ENCODE peak calls at places on chromosomes 5 and 9, in six cellular contexts. N, X, F, B, E and H are unnamed samples.

GRCh38 chr5:143696920-143697319 is 115.0 kb upstream of the HMHB1 start:
- DNase-seq in N (no peak), X (no peak), F (no peak), B (no peak), E (no peak), H (no peak)

GRCh38 chr5:170739446-170739845 is 44.1 kb upstream of the GABRP start:
- DNase-seq in N (no peak), X (no peak), F (no peak), B (no peak), E (no peak), H (no peak)

GRCh38 chr5:61625682-61626620 is 293.9 kb downstream of the ZSWIM6 start:
- DNase-seq in N (peak), X (no peak), F (no peak), B (peak), E (peak), H (peak)

GRCh38 chr9:78707481-78707977 is 410.6 kb downstream of the PSAT1 start:
- DNase-seq in N (no peak), X (peak), F (no peak), B (no peak), E (no peak), H (no peak)

GRCh38 chr9:2159521-2160417 is 144.6 kb downstream of the SMARCA2 start:
- DNase-seq in N (no peak), X (no peak), F (no peak), B (no peak), E (no peak), H (peak)

GRCh38 chr5:113520429-113520828 is 6.9 kb downstream of the YTHDC2 start:
- DNase-seq in N (no peak), X (peak), F (peak), B (no peak), E (no peak), H (no peak)

GRCh38 chr5:138274189-138274853 is at the start of gene GFRA3:
- DNase-seq in N (peak), X (no peak), F (no peak), B (no peak), E (peak), H (peak)

GRCh38 chr5:168481330-168481788 is 4.9 kb upstream of the RARS1 start:
- DNase-seq in N (no peak), X (peak), F (peak), B (no peak), E (no peak), H (peak)

GRCh38 chr5:41921874-41922273 is 3.2 kb upstream of the FBXO4 start:
- DNase-seq in N (no peak), X (no peak), F (no peak), B (no peak), E (no peak), H (no peak)

GRCh38 chr5:58451732-58452565 is 7.9 kb downstream of the PLK2 start:
- DNase-seq in N (no peak), X (no peak), F (no peak), B (no peak), E (no peak), H (no peak)

GRCh38 chr9:35172878-35173277 is 11.1 kb downstream of the UNC13B start:
- DNase-seq in N (no peak), X (no peak), F (no peak), B (no peak), E (no peak), H (no peak)

GRCh38 chr5:67427745-67428298 is 231.2 kb upstream of the CD180 start:
- DNase-seq in N (no peak), X (no peak), F (no peak), B (no peak), E (no peak), H (no peak)

GRCh38 chr5:154446183-154447073 is 631 bp downstream of the SAP30L start:
- DNase-seq in N (peak), X (no peak), F (peak), B (no peak), E (peak), H (peak)

GRCh38 chr9:109475526-109475925 is 22.6 kb downstream of the PTPN3 start:
- DNase-seq in N (no peak), X (no peak), F (peak), B (no peak), E (no peak), H (no peak)

GRCh38 chr5:136666970-136667620 is 301.8 kb upstream of the TRPC7 start:
- DNase-seq in N (no peak), X (no peak), F (no peak), B (no peak), E (no peak), H (peak)

GRCh38 chr9:108058137-108058779 is 568.7 kb upstream of the KLF4 start:
- DNase-seq in N (no peak), X (no peak), F (no peak), B (no peak), E (no peak), H (no peak)

GRCh38 chr5:103234239-103234975 is 24.2 kb upstream of the MACIR start:
- DNase-seq in N (no peak), X (no peak), F (no peak), B (no peak), E (no peak), H (no peak)

GRCh38 chr5:29972597-29972996 is 1220.9 kb upstream of the CDH6 start:
- DNase-seq in N (no peak), X (no peak), F (no peak), B (no peak), E (peak), H (no peak)

GRCh38 chr9:22203371-22204138 is 194.4 kb upstream of the CDKN2B start:
- DNase-seq in N (no peak), X (no peak), F (no peak), B (no peak), E (no peak), H (no peak)

DNA sequence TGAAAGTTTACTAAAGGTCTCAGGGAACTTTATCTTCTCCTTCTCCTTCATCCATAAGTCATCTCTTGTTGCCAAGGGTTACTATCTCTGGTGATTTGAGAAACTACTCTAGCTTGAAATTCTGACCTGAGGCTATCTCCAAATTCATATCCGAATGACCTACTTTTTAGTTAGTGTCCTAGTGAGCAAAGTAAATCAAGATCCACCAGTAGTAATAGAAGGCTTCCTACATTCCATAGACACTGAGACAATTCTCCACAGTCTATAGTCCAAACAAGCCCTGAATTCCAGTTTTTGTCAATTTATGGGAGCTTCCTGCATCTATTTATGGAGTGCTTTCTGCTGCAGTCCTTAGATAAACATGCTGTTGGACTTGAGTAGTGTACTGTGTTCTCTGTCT is 5.0 kb downstream of the IL7R start:
- DNase-seq in N (no peak), X (no peak), F (no peak), B (no peak), E (no peak), H (no peak)
- TF ChIP-seq CREB1 in N (no peak), X (no peak), F (no peak), B (no peak), E (no peak), H (no peak)

GRCh38 chr9:88532320-88532719 is 2.7 kb upstream of the NXNL2 start:
- DNase-seq in N (peak), X (no peak), F (no peak), B (peak), E (no peak), H (peak)
- TF ChIP-seq CREB1 in N (no peak), X (no peak), F (no peak), B (no peak), E (no peak), H (no peak)

GRCh38 chr9:5871785-5872184 is 18.9 kb upstream of the MLANA start:
- DNase-seq in N (no peak), X (no peak), F (no peak), B (no peak), E (no peak), H (no peak)
- TF ChIP-seq CREB1 in N (no peak), X (no peak), F (no peak), B (no peak), E (no peak), H (no peak)

GRCh38 chr5:90551376-90551775 is 7.2 kb upstream of the ADGRV1 start:
- DNase-seq in N (no peak), X (no peak), F (no peak), B (no peak), E (no peak), H (no peak)

GRCh38 chr5:90555666-90556065 is 2.9 kb upstream of the ADGRV1 start:
- DNase-seq in N (no peak), X (no peak), F (no peak), B (no peak), E (no peak), H (no peak)

GRCh38 chr5:90550963-90551362 is 7.6 kb upstream of the ADGRV1 start:
- DNase-seq in N (no peak), X (no peak), F (no peak), B (no peak), E (no peak), H (no peak)

GRCh38 chr5:90554358-90555006 is 4.1 kb upstream of the ADGRV1 start:
- DNase-seq in N (no peak), X (no peak), F (peak), B (no peak), E (no peak), H (peak)

DNA sequence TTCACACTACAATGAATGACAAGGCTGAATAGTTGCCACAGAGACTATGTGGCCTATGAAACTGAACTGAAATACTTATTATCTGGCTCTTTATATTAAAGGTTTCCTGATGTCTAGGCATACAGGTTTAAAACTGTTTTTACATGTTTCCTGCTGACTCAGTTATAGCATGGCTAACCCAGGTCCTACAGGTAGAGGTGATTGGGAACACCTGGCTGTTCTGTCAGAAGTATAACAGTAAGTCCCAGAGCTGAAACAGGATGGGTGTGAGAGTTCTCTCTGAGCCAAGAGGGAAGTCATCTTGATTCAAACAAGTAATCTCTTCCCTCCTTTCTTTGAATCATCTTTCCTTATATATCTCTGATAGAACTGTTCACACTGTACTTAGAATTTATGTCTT is 4.9 kb upstream of the ADGRV1 start:
- DNase-seq in N (no peak), X (no peak), F (no peak), B (no peak), E (no peak), H (no peak)
- TF ChIP-seq CREB1 in N (no peak), X (no peak), F (no peak), B (no peak), E (no peak), H (no peak)

GRCh38 chr5:133981714-133982113 is 13.3 kb upstream of the C5orf15 start:
- DNase-seq in N (no peak), X (no peak), F (no peak), B (no peak), E (no peak), H (no peak)
- TF ChIP-seq CREB1 in N (no peak), X (no peak), F (no peak), B (no peak), E (no peak), H (no peak)